ENCODE peak calls at places on chromosome X, in four cellular contexts. T is CD4-positive, CD25-positive, alpha-beta regulatory T cell; S is fibroblast of lung; K is DND-41. N is an unnamed sample.

GRCh38 chrX:24025741-24026402 is 1.1 kb downstream of the KLHL15 start:
- DNase-seq in K (no peak), S (peak; percentile 68), T (no peak), N (peak; percentile 19)

GRCh38 chrX:129540068-129540653 is at the start of gene OCRL:
- DNase-seq in K (peak; percentile 74), S (peak; percentile 58), T (peak; percentile 21), N (peak; percentile 74)

GRCh38 chrX:108914791-108915190 is 178.4 kb upstream of the IRS4 start:
- DNase-seq in S (no peak), T (no peak), K (no peak), N (no peak)

GRCh38 chrX:30992381-30992904 is 79.4 kb downstream of the FTHL17 start:
- DNase-seq in T (no peak), K (no peak), S (peak; percentile 15), N (no peak)

GRCh38 chrX:109782994-109783711 is 50.1 kb upstream of the ACSL4 start:
- DNase-seq in T (no peak), S (no peak), K (no peak), N (no peak)

GRCh38 chrX:14235004-14235403 is 205.3 kb upstream of the GEMIN8 start:
- DNase-seq in T (no peak), K (peak; percentile 3), S (no peak), N (no peak)

GRCh38 chrX:134604701-134605271 is 53.5 kb downstream of the PLAC1 start:
- DNase-seq in T (no peak), S (peak; percentile 39), K (no peak), N (no peak)

GRCh38 chrX:39848900-39849299 is 248.9 kb downstream of the BCOR start:
- DNase-seq in S (peak; percentile 87), K (no peak), T (no peak), N (no peak)

GRCh38 chrX:153544747-153545146 is 27.3 kb downstream of the ATP2B3 start:
- DNase-seq in S (no peak), K (no peak), T (no peak), N (no peak)

GRCh38 chrX:435536-436122 is 48.9 kb upstream of the PPP2R3B start:
- DNase-seq in S (no peak), K (no peak), T (no peak), N (no peak)

GRCh38 chrX:18377802-18378201 is 23.3 kb upstream of the SCML2 start:
- DNase-seq in T (no peak), S (no peak), K (peak; percentile 13), N (no peak)

GRCh38 chrX:129701624-129702069 is 37.1 kb upstream of the XPNPEP2 start:
- DNase-seq in K (no peak), T (no peak), S (peak; percentile 60), N (peak; percentile 94)

GRCh38 chrX:80246273-80246672 is 174.0 kb upstream of the TENT5D start:
- DNase-seq in S (no peak), T (no peak), K (no peak), N (no peak)

GRCh38 chrX:86148024-86148511 is at the start of gene DACH2:
- DNase-seq in S (peak; percentile 45), T (peak; percentile 29), K (no peak), N (peak; percentile 74)
- H3K4me1 ChIP-seq in S (no peaks in the 10 kb centered on the region), T (no peaks in the 10 kb centered on the region), K (no peaks in the 10 kb centered on the region), N (peaks cover 6% of the 10 kb centered on the region)

GRCh38 chrX:103999234-103999633 is 14.3 kb downstream of the H2BW1 start:
- DNase-seq in S (no peak), K (no peak), T (no peak), N (no peak)
- H3K4me1 ChIP-seq in S (no peaks in the 10 kb centered on the region), K (no peaks in the 10 kb centered on the region), T (no peaks in the 10 kb centered on the region), N (no peaks in the 10 kb centered on the region)

DNA sequence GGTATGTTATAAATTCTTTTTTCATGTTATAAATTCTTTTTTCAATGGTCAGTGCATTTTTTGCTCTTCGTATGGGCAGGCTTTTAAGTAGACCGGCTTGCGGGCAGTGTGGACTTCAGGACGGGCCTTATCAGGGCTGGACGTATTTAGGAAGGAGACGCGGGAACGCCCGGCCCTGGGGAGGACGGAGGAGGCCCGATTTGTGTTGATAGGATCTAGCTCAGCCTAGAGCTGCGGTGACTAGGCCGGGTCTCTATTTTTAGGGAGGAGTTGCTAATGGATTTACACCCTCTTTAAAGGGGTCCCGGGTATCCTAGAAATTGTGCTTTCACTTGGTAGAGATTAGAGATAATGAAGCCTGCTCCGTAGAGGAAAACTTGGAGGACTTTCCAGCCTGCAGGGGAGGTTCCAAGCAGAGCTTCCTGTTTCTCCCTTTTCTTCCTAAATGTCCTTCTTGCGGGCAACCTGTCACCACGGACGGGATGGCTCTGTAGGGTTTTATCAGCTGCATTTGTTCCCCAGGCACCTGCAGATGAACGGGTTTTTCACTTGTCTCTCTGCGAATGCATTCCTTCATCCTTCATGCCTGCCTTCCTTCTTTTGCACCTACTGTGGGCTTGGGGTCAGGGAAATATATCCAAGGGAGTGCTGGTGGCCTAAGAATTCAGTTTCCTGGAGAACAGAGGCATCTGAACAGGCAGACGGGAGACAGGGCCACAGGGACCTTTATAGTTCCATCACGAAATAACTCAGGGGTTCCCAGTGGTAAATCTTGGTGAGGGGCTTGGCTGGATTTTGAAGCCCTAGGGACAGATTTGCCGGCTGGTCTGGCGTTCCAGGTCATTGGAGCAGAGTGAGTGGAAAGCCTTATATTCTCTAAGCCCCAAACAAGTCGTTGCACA is 1.4 kb downstream of the CD99 start:
- DNase-seq in S (peak; percentile 85), K (peak; percentile 66), T (no peak), N (peak; percentile 77)
- H3K4me1 ChIP-seq in S (peaks cover 19% of the 10 kb centered on the region), K (peaks cover 50% of the 10 kb centered on the region), T (peaks cover 64% of the 10 kb centered on the region), N (peaks cover 40% of the 10 kb centered on the region)

DNA sequence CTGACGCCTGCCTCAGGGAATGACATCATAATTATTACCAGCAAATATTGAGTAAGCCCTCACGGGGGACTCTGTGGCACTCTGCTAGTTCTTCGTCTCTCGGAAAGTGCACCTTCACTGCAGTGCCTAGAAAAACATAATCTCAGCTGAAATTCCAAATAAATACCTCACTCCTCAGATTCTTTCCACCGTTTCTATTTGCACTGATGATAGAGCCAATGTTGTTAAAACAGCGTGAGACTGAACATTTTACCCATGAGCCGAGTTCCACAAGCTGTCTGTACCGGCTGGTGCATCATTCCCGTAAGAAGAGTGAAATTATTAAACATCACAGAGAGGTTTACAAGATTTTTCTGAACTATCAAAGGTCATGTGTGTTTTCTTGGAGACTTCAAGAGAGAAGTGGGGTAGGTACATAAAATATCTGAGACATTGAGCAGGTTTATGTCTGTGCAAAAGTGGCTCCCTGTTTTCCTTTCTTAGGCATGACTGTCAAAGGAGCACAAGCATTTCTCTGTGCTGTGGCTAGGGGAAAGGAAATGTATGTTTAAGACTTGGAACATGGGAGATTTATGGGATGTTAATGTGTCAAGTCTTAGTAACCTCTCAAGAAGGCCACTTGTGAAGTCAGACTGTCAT is 119.6 kb downstream of the CBLL2 start:
- DNase-seq in K (no peak), T (no peak), S (peak; percentile 11), N (no peak)
- H3K4me1 ChIP-seq in K (no peaks in the 10 kb centered on the region), T (no peaks in the 10 kb centered on the region), S (no peaks in the 10 kb centered on the region), N (no peaks in the 10 kb centered on the region)